ENCODE peak calls at places on chromosome 16, in four cellular contexts. M, J, B and N are unnamed samples.
A peak's percentile ranks its signal among the peaks of the same experiment; 100 is the strongest.

GRCh38 chr16:30846649-30847402 is 47.1 kb downstream of the BCL7C start:
- DNase-seq in J (peak; percentile 11), M (no peak), B (no peak), N (no peak)

GRCh38 chr16:56985962-56986360 is 3.4 kb upstream of the NLRC5 start:
- DNase-seq in B (no peak), J (no peak), M (no peak), N (no peak)

GRCh38 chr16:27240948-27241531 is 27.5 kb downstream of the NSMCE1 start:
- DNase-seq in J (no peak), B (peak; percentile 66), M (no peak), N (peak; percentile 27)

GRCh38 chr16:85621698-85622433 is 8.7 kb downstream of the GSE1 start:
- DNase-seq in M (no peak), J (no peak), B (no peak), N (peak; percentile 66)

GRCh38 chr16:10828851-10829331 is 10.3 kb upstream of the TVP23A start:
- DNase-seq in B (peak; percentile 86), M (peak; percentile 82), J (no peak), N (peak; percentile 62)

GRCh38 chr16:79593754-79594153 is 6.8 kb downstream of the MAF start:
- DNase-seq in B (no peak), J (no peak), M (no peak), N (no peak)

GRCh38 chr16:54647216-54647615 is 283.4 kb upstream of the IRX5 start:
- DNase-seq in M (no peak), B (no peak), J (no peak), N (no peak)

GRCh38 chr16:66296591-66296990 is 69.9 kb upstream of the CDH5 start:
- DNase-seq in B (no peak), J (no peak), M (no peak), N (no peak)

GRCh38 chr16:87278191-87279093 is 38.8 kb downstream of the C16orf95 start:
- DNase-seq in M (peak; percentile 91), B (peak; percentile 71), J (peak; percentile 89), N (peak; percentile 69)

GRCh38 chr16:57245472-57246113 is 534 bp downstream of the ARL2BP start:
- DNase-seq in M (peak; percentile 62), B (peak; percentile 18), J (no peak), N (peak; percentile 12)

GRCh38 chr16:67882374-67883145 is 2.1 kb upstream of the NRN1L start:
- DNase-seq in J (no peak), B (no peak), M (no peak), N (no peak)

GRCh38 chr16:57013902-57014301 is 24.5 kb downstream of the NLRC5 start:
- DNase-seq in J (no peak), M (no peak), B (no peak), N (no peak)

GRCh38 chr16:85765767-85766166 is 14.9 kb upstream of the C16orf74 start:
- DNase-seq in M (no peak), B (no peak), J (peak; percentile 25), N (no peak)

GRCh38 chr16:62889097-62889496 is 852.9 kb upstream of the CDH8 start:
- DNase-seq in B (no peak), J (no peak), M (no peak), N (no peak)

GRCh38 chr16:85416267-85417109 is 196.6 kb upstream of the GSE1 start:
- DNase-seq in J (peak; percentile 63), M (peak; percentile 79), B (no peak), N (peak; percentile 71)

GRCh38 chr16:50970221-50970620 is 180.8 kb downstream of the SALL1 start:
- DNase-seq in J (no peak), M (no peak), B (no peak), N (no peak)

GRCh38 chr16:88957887-88958577 is 19.0 kb downstream of the CBFA2T3 start:
- DNase-seq in M (no peak), B (no peak), J (no peak), N (no peak)

GRCh38 chr16:84735846-84736586 is 36.2 kb downstream of the USP10 start:
- DNase-seq in B (peak; percentile 38), J (no peak), M (peak; percentile 51), N (peak; percentile 45)

GRCh38 chr16:87309912-87310485 is 7.2 kb downstream of the C16orf95 start:
- DNase-seq in M (no peak), B (no peak), J (no peak), N (no peak)

GRCh38 chr16:84527486-84528269 is 23.2 kb upstream of the MEAK7 start:
- DNase-seq in J (no peak), M (no peak), B (no peak), N (no peak)

GRCh38 chr16:55324491-55325447 is 766 bp downstream of the IRX6 start:
- DNase-seq in M (peak; percentile 68), B (peak; percentile 1), J (peak; percentile 56), N (no peak)

GRCh38 chr16:81485824-81486554 is 41.4 kb downstream of the CMIP start:
- DNase-seq in B (peak; percentile 59), M (no peak), J (no peak), N (no peak)

GRCh38 chr16:53502331-53503269 is at the start of gene AKTIP:
- DNase-seq in J (peak; percentile 44), M (peak; percentile 65), B (peak; percentile 57), N (peak; percentile 54)

GRCh38 chr16:88613-89012 is 10.6 kb downstream of the MPG start:
- DNase-seq in J (no peak), B (no peak), M (no peak), N (no peak)

GRCh38 chr16:91484-91883 is 13.5 kb downstream of the MPG start:
- DNase-seq in M (no peak), J (no peak), B (no peak), N (no peak)

GRCh38 chr16:96935-97381 is 18.9 kb downstream of the MPG start:
- DNase-seq in J (peak; percentile 96), B (peak; percentile 79), M (peak; percentile 95), N (peak; percentile 87)

GRCh38 chr16:89391-90302 is 11.6 kb downstream of the MPG start:
- DNase-seq in J (no peak), M (no peak), B (no peak), N (no peak)

DNA sequence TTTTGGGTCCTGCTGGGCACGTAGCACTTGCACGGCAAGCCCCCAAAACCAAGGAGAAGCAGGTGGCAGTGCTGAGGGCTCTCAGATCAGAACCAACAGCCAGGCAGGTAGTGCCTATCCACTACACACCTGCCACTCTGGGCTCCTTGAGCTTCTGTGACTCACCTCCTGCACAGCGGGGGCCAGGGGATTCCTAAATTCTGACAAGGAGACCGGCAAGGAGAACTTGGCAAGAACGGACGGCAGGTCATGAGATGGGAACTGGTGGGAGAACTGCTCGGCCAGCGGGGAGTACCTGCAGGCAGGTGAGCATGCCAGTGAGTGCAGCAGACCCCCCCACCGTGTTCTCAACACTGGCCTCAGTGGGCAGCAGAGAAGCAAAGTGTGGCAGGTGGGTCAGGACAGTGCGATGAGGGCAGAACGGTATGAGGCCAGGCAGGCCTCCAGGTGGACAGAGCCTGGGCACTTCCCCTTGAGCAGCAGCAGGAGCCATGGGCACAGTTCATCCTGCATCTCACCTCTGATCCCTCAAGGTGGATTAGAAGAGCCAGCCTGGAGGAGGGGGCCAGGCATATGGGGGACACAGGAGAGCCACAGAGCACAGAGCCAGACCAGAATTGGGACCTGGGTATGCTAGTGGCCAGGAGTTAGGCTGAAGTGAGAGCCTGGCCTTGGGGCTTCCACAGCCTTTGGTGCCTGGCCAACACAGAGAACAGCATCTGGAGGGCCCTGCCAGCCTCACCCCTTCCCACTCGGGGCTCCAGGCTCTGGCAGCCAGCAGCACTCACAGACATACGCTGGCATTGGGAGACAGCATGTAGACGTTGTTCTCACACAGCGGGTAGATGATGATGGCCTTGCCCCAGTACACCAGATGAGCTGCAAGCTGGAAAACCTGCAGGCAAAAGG is 14.7 kb downstream of the MPG start:
- DNase-seq in J (no peak), M (no peak), B (no peak), N (no peak)
- H3K27ac ChIP-seq in J (no peak overlapping the region), M (no peak overlapping the region), B (no peak overlapping the region), N (no peak overlapping the region)

DNA sequence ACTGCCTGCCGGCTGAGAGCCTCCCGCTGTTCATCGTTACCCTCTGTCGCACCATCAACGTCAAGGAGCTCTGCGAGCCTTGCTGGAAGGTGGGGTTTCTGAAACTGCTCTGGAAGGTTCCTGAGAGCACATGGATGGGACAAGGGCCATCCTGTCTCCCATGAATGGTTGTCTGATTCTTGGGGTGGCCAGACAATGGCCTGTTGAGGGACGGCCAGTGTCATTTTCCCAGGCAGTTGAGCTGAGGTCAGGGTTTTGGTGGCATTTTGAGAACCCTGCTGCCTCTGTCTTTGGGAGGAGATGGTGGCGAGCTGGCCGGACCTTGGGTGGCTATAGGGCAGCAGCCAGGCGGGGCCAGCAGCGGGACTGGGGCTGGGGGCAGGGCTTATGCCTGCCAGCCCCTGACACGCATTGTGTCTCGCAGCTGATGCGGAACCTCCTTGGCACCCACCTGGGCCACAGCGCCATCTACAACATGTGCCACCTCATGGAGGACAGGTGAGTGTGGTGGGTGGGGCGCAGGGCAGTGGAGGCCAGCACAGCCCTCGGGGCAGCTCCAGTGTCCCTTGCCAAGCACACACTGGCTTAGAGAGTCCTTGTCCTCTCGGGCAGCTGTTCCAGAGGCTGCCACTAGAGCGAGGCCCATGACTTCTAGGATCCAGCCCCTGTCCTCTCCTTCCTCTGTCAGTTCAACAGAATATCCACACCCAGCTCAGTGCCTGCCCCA is 9.1 kb downstream of the TSC2 start:
- DNase-seq in J (peak; percentile 59), M (no peak), B (no peak), N (no peak)
- TF ChIP-seq CTCF in J (peak; percentile 37), M (peak; percentile 23), B (no peak), N (peak; percentile 24)

GRCh38 chr16:49594706-49595534 is 221.3 kb downstream of the C16orf78 start:
- DNase-seq in J (no peak), M (peak; percentile 62), B (no peak), N (no peak)

GRCh38 chr16:49590166-49590871 is 216.7 kb downstream of the C16orf78 start:
- DNase-seq in B (no peak), J (no peak), M (no peak), N (no peak)

GRCh38 chr16:49589721-49590120 is 216.1 kb downstream of the C16orf78 start:
- DNase-seq in M (no peak), B (no peak), J (peak; percentile 71), N (no peak)

GRCh38 chr16:49593423-49594040 is 219.9 kb downstream of the C16orf78 start:
- DNase-seq in J (no peak), M (no peak), B (no peak), N (no peak)

GRCh38 chr16:49592507-49593422 is 219.2 kb downstream of the C16orf78 start:
- DNase-seq in J (peak; percentile 63), B (peak; percentile 19), M (peak; percentile 79), N (peak; percentile 17)
- H2AFZ ChIP-seq in J (no peak overlapping the region), B (no peak overlapping the region), M (no peak overlapping the region), N (no peak overlapping the region)

DNA sequence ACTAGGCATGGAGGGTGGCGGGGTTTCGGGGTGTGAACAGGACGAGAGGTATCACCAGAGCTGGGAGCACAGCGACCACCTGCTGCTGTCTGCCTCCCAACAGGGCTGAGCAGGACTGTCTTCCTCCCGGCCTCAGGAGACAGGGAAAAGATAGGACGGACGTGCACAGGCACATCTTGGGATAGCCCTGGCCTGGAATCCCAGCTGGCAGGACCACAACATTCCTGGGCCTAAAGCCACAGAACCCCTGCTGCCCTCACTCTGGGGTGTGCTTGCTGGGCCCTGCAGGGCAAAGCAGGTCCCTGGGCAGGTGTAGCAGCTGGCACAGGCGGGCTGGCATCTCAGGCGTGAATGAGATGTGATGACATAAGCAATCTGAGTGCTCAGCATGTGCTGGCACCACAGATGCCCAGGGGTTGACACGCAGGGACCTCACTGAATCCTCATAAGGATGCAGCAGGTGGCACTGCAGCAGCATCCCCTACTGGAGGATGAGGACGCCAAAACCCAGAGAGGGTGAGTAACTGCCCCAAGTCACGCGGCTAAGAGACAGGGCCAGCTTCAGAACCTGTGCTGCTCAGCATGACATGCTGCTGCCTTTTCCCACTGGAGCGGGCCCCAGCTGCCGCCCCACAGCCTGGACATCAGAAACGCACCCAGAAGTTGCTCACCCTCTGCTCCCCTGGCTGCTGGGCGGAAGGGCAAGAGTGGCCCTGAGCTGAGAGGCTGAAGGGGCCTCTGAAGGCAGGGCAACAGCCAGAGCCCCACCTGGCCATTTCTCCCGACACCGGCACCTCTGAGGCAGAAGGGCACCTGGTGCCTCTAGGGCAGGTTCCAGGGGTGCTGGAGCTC is 7.1 kb downstream of the CORO7 start:
- DNase-seq in J (no peak), B (no peak), M (peak; percentile 30), N (peak; percentile 34)
- H3K27ac ChIP-seq in J (no peak overlapping the region), B (no peak overlapping the region), M (no peak overlapping the region), N (no peak overlapping the region)